ENCODE peak calls at places on chromosomes 12 and 14, in four cellular contexts. E is A549, U is HCT116, Z is fibroblast of lung. O is an unnamed sample.

GRCh38 chr12:8609061-8609570 is 3.5 kb downstream of the AICDA start:
- DNase-seq in E (peak; percentile 60), U (peak; percentile 35), Z (peak; percentile 43), O (peak; percentile 60)

GRCh38 chr14:97866664-97867063 is 1069.5 kb downstream of the VRK1 start:
- DNase-seq in E (no peak), U (no peak), Z (no peak), O (no peak)

GRCh38 chr12:67804168-67804567 is 155.6 kb downstream of the DYRK2 start:
- DNase-seq in E (no peak), U (no peak), Z (no peak), O (no peak)

GRCh38 chr14:51188566-51189185 is 51.4 kb upstream of the TMX1 start:
- DNase-seq in E (no peak), U (no peak), Z (peak; percentile 55), O (no peak)

GRCh38 chr14:23094666-23095195 is at the start of gene ACIN1:
- DNase-seq in E (peak; percentile 91), U (peak; percentile 74), Z (peak; percentile 87), O (peak; percentile 91)

GRCh38 chr14:92439551-92440344 is 73.8 kb upstream of the RIN3 start:
- DNase-seq in E (no peak), U (no peak), Z (no peak), O (no peak)

GRCh38 chr12:105504286-105504685 is 173.8 kb downstream of the C12orf75 start:
- DNase-seq in E (no peak), U (no peak), Z (no peak), O (no peak)

GRCh38 chr12:82835217-82835616 is 148.5 kb downstream of the TMTC2 start:
- DNase-seq in E (no peak), U (peak; percentile 26), Z (peak; percentile 39), O (no peak)

GRCh38 chr12:6229823-6230222 is 29.6 kb downstream of the CD9 start:
- DNase-seq in E (no peak), U (no peak), Z (peak; percentile 97), O (peak; percentile 84)

GRCh38 chr12:92034858-92035401 is 110.7 kb downstream of the BTG1 start:
- DNase-seq in E (peak; percentile 68), U (peak; percentile 6), Z (peak; percentile 74), O (peak; percentile 33)

GRCh38 chr14:37253905-37254304 is 56.2 kb downstream of the MIPOL1 start:
- DNase-seq in E (no peak), U (no peak), Z (peak; percentile 76), O (no peak)

GRCh38 chr14:39265032-39265431 is 31.3 kb downstream of the MIA2 start:
- DNase-seq in E (peak; percentile 55), U (peak; percentile 41), Z (peak; percentile 62), O (peak; percentile 22)

GRCh38 chr12:92259852-92260251 is 114.2 kb upstream of the BTG1 start:
- DNase-seq in E (no peak), U (no peak), Z (no peak), O (no peak)

GRCh38 chr12:53069621-53070410 is 9.4 kb downstream of the SPRYD3 start:
- DNase-seq in E (no peak), U (no peak), Z (no peak), O (no peak)

GRCh38 chr12:31966558-31967205 is 7.5 kb downstream of the RESF1 start:
- DNase-seq in E (no peak), U (no peak), Z (no peak), O (no peak)

GRCh38 chr14:105465209-105466031 is 9.2 kb upstream of the CRIP2 start:
- DNase-seq in E (no peak), U (no peak), Z (peak; percentile 20), O (no peak)

GRCh38 chr14:92539875-92540274 is 26.3 kb downstream of the RIN3 start:
- DNase-seq in E (no peak), U (no peak), Z (no peak), O (no peak)

GRCh38 chr12:32139064-32139421 is 32.4 kb downstream of the BICD1 start:
- DNase-seq in E (no peak), U (no peak), Z (peak; percentile 66), O (peak; percentile 42)

GRCh38 chr12:124359671-124360581 is 65.0 kb downstream of the RFLNA start:
- DNase-seq in E (no peak), U (no peak), Z (no peak), O (no peak)

GRCh38 chr14:94974893-94975292 is 182.4 kb downstream of the DICER1 start:
- DNase-seq in E (no peak), U (no peak), Z (no peak), O (no peak)

GRCh38 chr14:48731260-48731659 is 854.9 kb downstream of the RPS29 start:
- DNase-seq in E (no peak), U (no peak), Z (no peak), O (no peak)

GRCh38 chr12:107565551-107565950 is 120.0 kb upstream of the PWP1 start:
- DNase-seq in E (no peak), U (no peak), Z (no peak), O (no peak)

GRCh38 chr12:124786065-124786964 is 77.3 kb downstream of the SCARB1 start:
- DNase-seq in E (peak; percentile 46), U (no peak), Z (peak; percentile 88), O (peak; percentile 80)

GRCh38 chr12:48061943-48062719 is 43.7 kb downstream of the SENP1 start:
- DNase-seq in E (no peak), U (no peak), Z (peak; percentile 6), O (peak; percentile 38)

GRCh38 chr12:4134833-4135597 is 138.5 kb upstream of the CCND2 start:
- DNase-seq in E (no peak), U (no peak), Z (no peak), O (no peak)
- H3K4me1 ChIP-seq in E (no peaks in the 10 kb centered on the region), U (no peaks in the 10 kb centered on the region), Z (no peaks in the 10 kb centered on the region), O (peaks cover 10% of the 10 kb centered on the region)

DNA sequence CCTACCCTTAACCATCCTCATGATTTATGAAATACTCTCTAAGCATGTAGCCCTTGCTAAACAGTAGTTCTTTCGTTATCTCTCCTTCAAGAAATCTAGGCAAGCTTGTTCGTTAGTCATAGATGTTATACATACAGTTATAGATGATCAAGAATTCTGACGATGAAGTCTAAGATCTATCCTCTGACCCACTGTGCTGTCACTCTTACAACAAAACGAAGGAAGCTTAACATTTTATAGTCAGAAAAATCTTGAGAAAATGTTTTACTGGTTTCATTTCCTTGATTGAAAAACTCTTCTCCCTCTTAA is 68.9 kb downstream of the SPPL3 start:
- DNase-seq in E (no peak), U (no peak), Z (peak; percentile 16), O (no peak)
- H3K4me2 ChIP-seq in E (no peak overlapping the region), U (no peak overlapping the region), Z (peak overlapping the region; percentile 42), O (peak overlapping the region; percentile 39)

GRCh38 chr12:128524439-128524838 is 257.5 kb downstream of the TMEM132C start:
- DNase-seq in E (no peak), U (no peak), Z (no peak), O (no peak)

DNA sequence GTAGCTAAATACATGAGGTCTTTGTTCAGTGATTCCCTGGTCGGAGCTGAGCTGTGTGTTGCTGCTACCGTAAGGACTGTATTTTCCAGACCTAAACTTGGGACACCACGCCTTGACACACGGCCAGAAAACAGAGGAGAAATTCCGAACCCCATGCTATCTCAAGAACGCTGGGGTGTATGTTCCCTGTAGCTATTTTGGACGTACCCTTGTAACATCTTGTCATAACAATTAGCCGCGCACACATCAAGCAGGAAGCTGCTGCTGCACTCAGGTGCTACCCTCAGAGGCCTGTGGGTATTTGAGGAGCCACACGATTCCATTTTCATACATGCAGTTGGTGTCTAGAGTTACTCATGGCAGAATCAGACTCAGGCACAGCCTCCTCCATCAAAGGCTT is 255.0 kb downstream of the TMEM132C start:
- DNase-seq in E (no peak), U (no peak), Z (no peak), O (no peak)
- TF ChIP-seq CTCF in E (no peak), U (no peak), Z (no peak), O (no peak)

DNA sequence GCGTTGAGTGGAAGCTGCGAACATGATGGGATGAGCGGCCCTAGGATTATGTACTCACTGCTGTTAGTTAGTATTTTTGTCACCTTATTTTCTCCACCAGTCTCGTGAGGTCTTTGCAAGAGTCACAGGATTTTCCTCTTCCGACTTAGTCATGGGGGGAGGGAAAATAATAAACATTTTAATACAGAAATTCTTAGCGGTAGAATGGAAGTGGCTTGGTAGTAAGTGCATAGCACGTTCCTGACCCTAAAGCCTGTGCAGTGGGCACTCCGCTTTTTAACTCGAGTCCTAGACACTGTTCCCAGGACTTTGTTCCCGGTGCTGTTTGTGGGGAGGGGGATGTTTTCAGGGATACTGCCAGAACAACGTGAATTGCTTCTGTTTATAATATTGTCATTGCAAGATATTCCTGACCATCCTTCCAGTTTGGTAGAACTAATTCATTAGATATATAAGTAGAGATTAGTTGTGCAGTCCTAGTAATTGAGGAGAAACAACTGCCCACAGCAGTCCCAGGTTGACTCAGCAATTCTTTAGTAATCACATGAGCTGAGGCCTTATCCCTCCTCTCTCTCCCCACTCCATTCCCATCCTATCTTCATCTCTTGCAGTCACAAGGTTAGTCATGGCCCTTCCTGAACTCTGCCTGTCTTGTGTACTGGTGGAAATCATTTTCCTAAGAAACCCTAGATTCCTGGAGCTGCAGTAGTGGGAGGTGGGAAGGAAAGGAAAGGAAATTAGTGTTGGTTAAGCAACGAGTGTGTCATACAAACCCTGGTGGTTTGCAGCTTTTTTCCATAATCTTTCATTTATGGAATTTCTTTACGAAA is 796 bp downstream of the SLC38A6 start:
- DNase-seq in E (peak; percentile 62), U (no peak), Z (peak; percentile 90), O (peak; percentile 76)
- H3K4me1 ChIP-seq in E (peaks cover 42% of the 10 kb centered on the region), U (peaks cover 5% of the 10 kb centered on the region), Z (peaks cover 3% of the 10 kb centered on the region), O (peaks cover 10% of the 10 kb centered on the region)

DNA sequence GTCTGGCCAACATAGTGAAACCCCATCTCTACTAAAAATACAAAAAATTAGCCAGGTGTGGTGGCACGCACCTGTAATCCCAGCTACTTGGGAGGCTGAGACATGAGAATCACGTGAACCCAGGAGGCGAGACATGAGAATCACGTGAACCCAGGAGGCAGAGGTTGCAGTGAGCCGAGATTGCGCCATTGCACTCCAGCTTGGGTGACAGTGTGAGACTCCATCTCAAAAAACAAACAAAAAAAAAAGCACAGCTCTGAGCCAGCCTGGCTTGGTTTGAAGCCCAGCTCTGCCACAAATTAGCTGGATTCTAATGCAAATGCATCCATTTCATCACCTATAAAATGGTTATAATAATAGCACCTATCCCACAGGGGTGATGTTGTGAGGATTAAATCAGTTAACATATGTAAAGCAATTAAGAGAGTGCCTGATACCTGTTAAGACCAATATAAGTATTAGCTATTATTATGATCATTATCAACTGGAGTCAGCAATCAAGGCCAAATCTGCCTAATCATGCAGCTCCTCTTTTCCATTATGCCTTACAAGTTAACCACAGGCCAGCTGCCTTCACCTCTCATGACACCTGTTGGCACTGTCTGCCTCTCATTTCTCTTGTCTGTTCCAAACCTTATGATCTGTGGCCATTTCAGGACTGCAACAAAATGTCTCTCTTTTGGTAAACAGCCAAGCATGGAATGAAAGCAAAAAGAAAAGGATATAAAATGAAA is 2.1 kb downstream of the GNPTAB start:
- DNase-seq in E (no peak), U (no peak), Z (no peak), O (no peak)
- H3K4me2 ChIP-seq in E (no peak overlapping the region), U (no peak overlapping the region), Z (no peak overlapping the region), O (peak overlapping the region; percentile 75)

GRCh38 chr12:88947486-88948043 is 367.3 kb upstream of the KITLG start:
- DNase-seq in E (no peak), U (no peak), Z (no peak), O (no peak)
- TF ChIP-seq CTCF in E (no peak), U (peak; percentile 29), Z (no peak), O (peak; percentile 13)

GRCh38 chr14:103028161-103028767 is 29.1 kb downstream of the CDC42BPB start:
- DNase-seq in E (no peak), U (no peak), Z (no peak), O (no peak)
- H3K4me1 ChIP-seq in E (peaks cover 24% of the 10 kb centered on the region), U (no peaks in the 10 kb centered on the region), Z (peaks cover 8% of the 10 kb centered on the region), O (peaks cover 21% of the 10 kb centered on the region)

GRCh38 chr12:123148223-123148622 is 2.7 kb downstream of the PITPNM2 start:
- DNase-seq in E (no peak), U (no peak), Z (no peak), O (no peak)
- H3K4me2 ChIP-seq in E (no peak overlapping the region), U (no peak overlapping the region), Z (no peak overlapping the region), O (peak overlapping the region; percentile 100)